ENCODE peak calls at places on chromosomes 4 and X, in five cellular contexts. One of them, this sample, is unnamed.

GRCh38 chrX:12497832-12498591 is 293.2 kb upstream of the PRPS2 start:
- DNase-seq in astrocyte: no peak
- DNase-seq in AG04449: no peak
- DNase-seq in tibial nerve: no peak
- DNase-seq in sigmoid colon: no peak
- DNase-seq in this sample: no peak

GRCh38 chr4:109939153-109939552 is 26.5 kb downstream of the EGF start:
- DNase-seq in sigmoid colon: no peak
- DNase-seq in astrocyte: no peak
- DNase-seq in AG04449: no peak
- DNase-seq in tibial nerve: no peak
- DNase-seq in this sample: no peak

GRCh38 chrX:49844622-49845021 is 15.5 kb downstream of the PAGE4 start:
- DNase-seq in sigmoid colon: no peak
- DNase-seq in AG04449: no peak
- DNase-seq in astrocyte: no peak
- DNase-seq in tibial nerve: no peak
- DNase-seq in this sample: no peak

GRCh38 chr4:4248036-4248884 is at the start of gene TMEM128:
- DNase-seq in astrocyte: peak
- DNase-seq in sigmoid colon: peak
- DNase-seq in AG04449: peak
- DNase-seq in tibial nerve: peak
- DNase-seq in this sample: peak

GRCh38 chr4:62953752-62954151 is 1455.5 kb downstream of the TECRL start:
- DNase-seq in astrocyte: no peak
- DNase-seq in AG04449: no peak
- DNase-seq in sigmoid colon: no peak
- DNase-seq in tibial nerve: no peak
- DNase-seq in this sample: no peak

GRCh38 chrX:53984895-53985294 is 59.4 kb downstream of the PHF8 start:
- DNase-seq in tibial nerve: no peak
- DNase-seq in sigmoid colon: no peak
- DNase-seq in AG04449: no peak
- DNase-seq in astrocyte: no peak
- DNase-seq in this sample: no peak

GRCh38 chr4:123554263-123554662 is 157.7 kb downstream of the SPRY1 start:
- DNase-seq in tibial nerve: no peak
- DNase-seq in sigmoid colon: no peak
- DNase-seq in astrocyte: no peak
- DNase-seq in AG04449: no peak
- DNase-seq in this sample: no peak

GRCh38 chr4:3193531-3194203 is 55.3 kb upstream of the MSANTD1 start:
- DNase-seq in sigmoid colon: no peak
- DNase-seq in astrocyte: no peak
- DNase-seq in AG04449: no peak
- DNase-seq in tibial nerve: no peak
- DNase-seq in this sample: no peak

GRCh38 chr4:126583509-126583908 is 1049.2 kb upstream of the INTU start:
- DNase-seq in sigmoid colon: no peak
- DNase-seq in tibial nerve: no peak
- DNase-seq in AG04449: no peak
- DNase-seq in astrocyte: no peak
- DNase-seq in this sample: no peak

GRCh38 chrX:133670394-133670793 is 255.1 kb upstream of the GPC4 start:
- DNase-seq in sigmoid colon: no peak
- DNase-seq in astrocyte: peak
- DNase-seq in AG04449: no peak
- DNase-seq in tibial nerve: peak
- DNase-seq in this sample: no peak

GRCh38 chr4:15012017-15012788 is 9.9 kb downstream of the CPEB2 start:
- DNase-seq in AG04449: no peak
- DNase-seq in sigmoid colon: no peak
- DNase-seq in astrocyte: no peak
- DNase-seq in tibial nerve: no peak
- DNase-seq in this sample: no peak
- H3K4me3 ChIP-seq in AG04449: no peak
- H3K4me3 ChIP-seq in sigmoid colon: no peak
- H3K4me3 ChIP-seq in astrocyte: no peak
- H3K4me3 ChIP-seq in tibial nerve: no peak
- H3K4me3 ChIP-seq in this sample: no peak

DNA sequence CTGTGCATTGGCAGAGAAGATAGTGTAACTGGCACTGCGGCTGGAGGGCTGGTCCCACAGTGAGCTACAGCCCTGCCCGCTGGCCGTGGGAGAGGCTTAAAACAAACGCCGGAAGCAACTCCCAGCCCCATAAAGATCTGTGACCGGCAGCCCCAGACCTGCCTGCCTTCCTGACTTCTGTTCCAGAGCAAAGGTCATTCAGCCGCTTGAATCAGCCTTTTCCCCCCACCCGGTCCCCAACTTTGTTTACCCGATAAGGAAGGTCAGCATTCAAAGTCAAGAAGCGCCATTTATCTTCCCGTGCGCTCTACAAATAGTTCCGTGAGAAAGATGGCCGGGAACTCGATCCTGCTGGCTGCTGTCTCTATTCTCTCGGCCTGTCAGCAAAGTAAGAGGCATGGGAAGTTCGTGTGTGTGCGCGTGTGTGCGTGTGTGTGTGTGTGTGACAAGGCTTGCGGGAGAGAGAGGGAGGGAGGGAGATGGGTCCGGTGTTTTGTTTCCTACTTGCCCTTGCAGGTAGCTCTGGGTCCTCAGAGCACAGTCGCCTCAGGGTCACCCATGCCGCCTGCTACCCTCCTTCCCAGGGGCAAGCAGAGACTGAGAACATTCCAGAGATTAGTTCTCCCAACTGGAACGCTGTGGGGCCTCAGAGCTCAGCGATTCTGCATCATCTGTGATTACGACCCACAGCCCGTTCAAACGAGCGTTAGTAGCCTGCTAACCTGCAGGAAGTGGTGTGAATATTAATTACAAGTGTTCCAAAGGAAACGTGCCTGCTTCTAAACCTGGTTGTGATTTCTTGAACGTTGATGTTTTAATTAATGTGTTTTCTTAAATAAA is at the start of gene MGST2:
- DNase-seq in astrocyte: peak
- DNase-seq in tibial nerve: peak
- DNase-seq in AG04449: no peak
- DNase-seq in sigmoid colon: peak
- DNase-seq in this sample: peak
- H3K4me3 ChIP-seq in astrocyte: peak
- H3K4me3 ChIP-seq in tibial nerve: peak
- H3K4me3 ChIP-seq in AG04449: peak
- H3K4me3 ChIP-seq in sigmoid colon: peak
- H3K4me3 ChIP-seq in this sample: peak

GRCh38 chrX:153766098-153766817 is 2.2 kb downstream of the PLXNB3 start:
- DNase-seq in sigmoid colon: peak
- DNase-seq in astrocyte: peak
- DNase-seq in AG04449: peak
- DNase-seq in tibial nerve: no peak
- DNase-seq in this sample: peak
- H3K4me3 ChIP-seq in sigmoid colon: peak
- H3K4me3 ChIP-seq in astrocyte: peak
- H3K4me3 ChIP-seq in AG04449: peak
- H3K4me3 ChIP-seq in tibial nerve: peak
- H3K4me3 ChIP-seq in this sample: no peak

GRCh38 chrX:109695637-109696036 is 37.4 kb downstream of the ACSL4 start:
- DNase-seq in tibial nerve: no peak
- DNase-seq in AG04449: no peak
- DNase-seq in astrocyte: no peak
- DNase-seq in sigmoid colon: no peak
- DNase-seq in this sample: no peak
- H3K4me3 ChIP-seq in tibial nerve: no peak
- H3K4me3 ChIP-seq in AG04449: no peak
- H3K4me3 ChIP-seq in astrocyte: no peak
- H3K4me3 ChIP-seq in sigmoid colon: no peak
- H3K4me3 ChIP-seq in this sample: no peak

DNA sequence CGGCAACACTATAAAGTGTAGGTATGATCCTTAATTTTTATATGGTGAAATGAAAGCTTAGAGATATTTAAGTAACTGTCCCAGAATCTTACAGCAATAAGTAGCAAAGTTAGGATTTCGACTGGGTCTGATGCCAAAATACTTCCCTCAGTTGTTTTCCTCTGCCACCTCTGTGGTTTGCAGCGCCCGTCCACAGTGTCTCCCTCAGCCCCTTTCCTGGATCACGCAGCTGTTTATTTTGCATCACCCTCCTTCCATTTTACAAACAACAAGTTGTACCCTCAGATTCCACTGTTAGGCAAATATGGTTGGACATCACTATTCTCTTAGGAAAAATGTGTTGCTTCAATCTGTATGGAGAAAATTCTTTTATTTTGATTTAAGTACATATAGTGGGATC is 56.1 kb downstream of the RAPGEF2 start:
- DNase-seq in astrocyte: no peak
- DNase-seq in tibial nerve: no peak
- DNase-seq in sigmoid colon: no peak
- DNase-seq in AG04449: no peak
- DNase-seq in this sample: no peak
- H3K4me3 ChIP-seq in astrocyte: no peak
- H3K4me3 ChIP-seq in tibial nerve: no peak
- H3K4me3 ChIP-seq in sigmoid colon: no peak
- H3K4me3 ChIP-seq in AG04449: no peak
- H3K4me3 ChIP-seq in this sample: no peak

DNA sequence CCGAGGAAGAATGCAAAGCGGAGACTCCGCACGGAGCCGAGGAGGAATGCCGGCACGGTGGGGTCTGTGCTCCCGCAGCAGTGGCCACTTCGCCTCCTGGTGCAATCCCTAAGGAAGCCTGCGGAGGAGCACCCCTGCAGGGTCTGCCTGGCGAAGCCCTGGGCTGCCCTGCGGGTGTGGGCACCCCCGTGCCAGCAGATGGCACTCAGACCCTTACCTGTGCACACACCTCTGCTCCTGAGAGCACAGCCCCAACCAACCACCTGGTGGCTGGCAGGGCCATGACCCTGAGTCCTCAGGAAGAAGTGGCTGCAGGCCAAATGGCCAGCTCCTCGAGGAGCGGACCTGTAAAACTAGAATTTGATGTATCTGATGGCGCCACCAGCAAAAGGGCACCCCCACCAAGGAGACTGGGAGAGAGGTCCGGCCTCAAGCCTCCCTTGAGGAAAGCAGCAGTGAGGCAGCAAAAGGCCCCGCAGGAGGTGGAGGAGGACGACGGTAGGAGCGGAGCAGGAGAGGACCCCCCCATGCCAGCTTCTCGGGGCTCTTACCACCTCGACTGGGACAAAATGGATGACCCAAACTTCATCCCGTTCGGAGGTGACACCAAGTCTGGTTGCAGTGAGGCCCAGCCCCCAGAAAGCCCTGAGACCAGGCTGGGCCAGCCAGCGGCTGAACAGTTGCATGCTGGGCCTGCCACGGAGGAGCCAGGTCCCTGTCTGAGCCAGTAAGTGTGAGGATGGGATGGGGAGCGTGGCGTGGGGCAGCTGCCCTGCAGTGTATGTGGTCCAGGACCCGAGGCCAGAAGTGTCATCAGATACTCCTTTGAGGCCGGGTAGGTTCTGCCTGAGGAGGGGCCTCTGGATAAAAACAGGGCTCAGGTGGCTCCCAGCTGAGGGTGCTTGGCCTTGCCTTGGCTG is 7.0 kb downstream of the TACC3 start:
- DNase-seq in sigmoid colon: no peak
- DNase-seq in AG04449: no peak
- DNase-seq in tibial nerve: no peak
- DNase-seq in astrocyte: no peak
- DNase-seq in this sample: peak
- H3K4me3 ChIP-seq in sigmoid colon: no peak
- H3K4me3 ChIP-seq in AG04449: no peak
- H3K4me3 ChIP-seq in tibial nerve: no peak
- H3K4me3 ChIP-seq in astrocyte: peak
- H3K4me3 ChIP-seq in this sample: no peak

GRCh38 chr4:791201-791865 is 34.6 kb downstream of the CPLX1 start:
- DNase-seq in astrocyte: no peak
- DNase-seq in AG04449: no peak
- DNase-seq in sigmoid colon: peak
- DNase-seq in tibial nerve: no peak
- DNase-seq in this sample: no peak

GRCh38 chr4:790466-790820 is 35.5 kb downstream of the CPLX1 start:
- DNase-seq in sigmoid colon: peak
- DNase-seq in astrocyte: no peak
- DNase-seq in tibial nerve: no peak
- DNase-seq in AG04449: no peak
- DNase-seq in this sample: no peak

GRCh38 chr4:793109-793861 is 32.6 kb downstream of the CPLX1 start:
- DNase-seq in sigmoid colon: no peak
- DNase-seq in AG04449: no peak
- DNase-seq in tibial nerve: no peak
- DNase-seq in astrocyte: no peak
- DNase-seq in this sample: no peak

GRCh38 chr4:792729-793108 is 33.2 kb downstream of the CPLX1 start:
- DNase-seq in sigmoid colon: no peak
- DNase-seq in tibial nerve: no peak
- DNase-seq in astrocyte: no peak
- DNase-seq in AG04449: no peak
- DNase-seq in this sample: no peak

GRCh38 chr4:791866-792630 is 33.9 kb downstream of the CPLX1 start:
- DNase-seq in tibial nerve: no peak
- DNase-seq in sigmoid colon: no peak
- DNase-seq in astrocyte: no peak
- DNase-seq in AG04449: no peak
- DNase-seq in this sample: no peak
- H3K4me3 ChIP-seq in tibial nerve: no peak
- H3K4me3 ChIP-seq in sigmoid colon: peak
- H3K4me3 ChIP-seq in astrocyte: peak
- H3K4me3 ChIP-seq in AG04449: no peak
- H3K4me3 ChIP-seq in this sample: peak

GRCh38 chr4:169859366-169860216 is 101.8 kb upstream of the HPF1 start:
- DNase-seq in AG04449: no peak
- DNase-seq in astrocyte: no peak
- DNase-seq in sigmoid colon: no peak
- DNase-seq in tibial nerve: no peak
- DNase-seq in this sample: no peak
- H3K4me3 ChIP-seq in AG04449: no peak
- H3K4me3 ChIP-seq in astrocyte: no peak
- H3K4me3 ChIP-seq in sigmoid colon: no peak
- H3K4me3 ChIP-seq in tibial nerve: no peak
- H3K4me3 ChIP-seq in this sample: no peak

GRCh38 chr4:2042207-2042946 is 16.8 kb upstream of the NAT8L start:
- DNase-seq in tibial nerve: no peak
- DNase-seq in sigmoid colon: no peak
- DNase-seq in AG04449: no peak
- DNase-seq in astrocyte: no peak
- DNase-seq in this sample: peak
- H3K4me3 ChIP-seq in tibial nerve: peak
- H3K4me3 ChIP-seq in sigmoid colon: peak
- H3K4me3 ChIP-seq in AG04449: peak
- H3K4me3 ChIP-seq in astrocyte: peak
- H3K4me3 ChIP-seq in this sample: peak

DNA sequence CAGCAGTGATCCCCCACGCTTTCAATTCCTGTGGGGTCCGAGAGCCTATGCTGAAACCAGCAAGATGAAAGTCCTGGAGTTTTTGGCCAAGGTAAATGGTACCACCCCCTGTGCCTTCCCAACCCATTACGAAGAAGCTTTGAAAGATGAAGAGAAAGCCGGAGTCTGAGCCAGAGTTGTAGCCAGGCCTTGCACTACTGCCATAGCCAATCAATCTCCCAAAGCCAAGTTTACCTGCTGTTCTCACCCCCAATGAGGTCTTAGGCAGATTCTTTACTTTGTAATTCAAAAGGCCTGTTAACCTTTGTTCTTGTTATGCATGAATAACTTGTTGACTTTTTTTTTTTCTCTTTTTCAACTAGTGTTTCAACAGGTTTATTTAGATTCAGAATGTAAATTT is 4.0 kb downstream of the MAGEB2 start:
- DNase-seq in astrocyte: no peak
- DNase-seq in AG04449: no peak
- DNase-seq in tibial nerve: no peak
- DNase-seq in sigmoid colon: no peak
- DNase-seq in this sample: no peak
- H3K4me3 ChIP-seq in astrocyte: no peak
- H3K4me3 ChIP-seq in AG04449: no peak
- H3K4me3 ChIP-seq in tibial nerve: no peak
- H3K4me3 ChIP-seq in sigmoid colon: no peak
- H3K4me3 ChIP-seq in this sample: no peak